ENCODE peak calls at places on chromosome 20, in seven cellular contexts. One of them, this sample, is unnamed.

GRCh38 chr20:54193817-54194216 is 14.1 kb upstream of the PFDN4 start:
- DNase-seq in heart right ventricle: no peak
- DNase-seq in left ventricle myocardium inferior: no peak
- DNase-seq in IMR-90: no peak
- DNase-seq in foreskin keratinocyte: no peak
- DNase-seq in neural progenitor cell: no peak
- DNase-seq in fibroblast of lung: no peak
- DNase-seq in this sample: no peak

GRCh38 chr20:10731190-10731955 is 57.6 kb upstream of the JAG1 start:
- DNase-seq in foreskin keratinocyte: peak; percentile 85
- DNase-seq in IMR-90: peak; percentile 49
- DNase-seq in heart right ventricle: no peak
- DNase-seq in fibroblast of lung: peak; percentile 86
- DNase-seq in neural progenitor cell: no peak
- DNase-seq in left ventricle myocardium inferior: no peak
- DNase-seq in this sample: no peak

GRCh38 chr20:44221368-44221767 is 10.8 kb upstream of the OSER1 start:
- DNase-seq in heart right ventricle: no peak
- DNase-seq in fibroblast of lung: no peak
- DNase-seq in IMR-90: no peak
- DNase-seq in foreskin keratinocyte: no peak
- DNase-seq in left ventricle myocardium inferior: no peak
- DNase-seq in neural progenitor cell: no peak
- DNase-seq in this sample: no peak

GRCh38 chr20:50369225-50370035 is 140.8 kb upstream of the PTPN1 start:
- DNase-seq in left ventricle myocardium inferior: no peak
- DNase-seq in heart right ventricle: no peak
- DNase-seq in fibroblast of lung: no peak
- DNase-seq in neural progenitor cell: no peak
- DNase-seq in foreskin keratinocyte: no peak
- DNase-seq in IMR-90: no peak
- DNase-seq in this sample: peak; percentile 92

GRCh38 chr20:32585011-32585518 is at the start of gene NOL4L:
- DNase-seq in IMR-90: no peak
- DNase-seq in neural progenitor cell: peak; percentile 82
- DNase-seq in left ventricle myocardium inferior: peak; percentile 27
- DNase-seq in heart right ventricle: peak; percentile 34
- DNase-seq in fibroblast of lung: peak; percentile 32
- DNase-seq in foreskin keratinocyte: no peak
- DNase-seq in this sample: no peak

GRCh38 chr20:17794400-17794799 is 94.6 kb downstream of the BANF2 start:
- DNase-seq in neural progenitor cell: no peak
- DNase-seq in heart right ventricle: no peak
- DNase-seq in foreskin keratinocyte: no peak
- DNase-seq in fibroblast of lung: no peak
- DNase-seq in IMR-90: no peak
- DNase-seq in left ventricle myocardium inferior: no peak
- DNase-seq in this sample: no peak

GRCh38 chr20:41125530-41126457 is 11.5 kb upstream of the PLCG1 start:
- DNase-seq in heart right ventricle: no peak
- DNase-seq in fibroblast of lung: no peak
- DNase-seq in left ventricle myocardium inferior: no peak
- DNase-seq in IMR-90: no peak
- DNase-seq in neural progenitor cell: no peak
- DNase-seq in foreskin keratinocyte: no peak
- DNase-seq in this sample: no peak

GRCh38 chr20:19231359-19232035 is 19.1 kb downstream of the SLC24A3 start:
- DNase-seq in neural progenitor cell: no peak
- DNase-seq in fibroblast of lung: no peak
- DNase-seq in foreskin keratinocyte: no peak
- DNase-seq in heart right ventricle: no peak
- DNase-seq in left ventricle myocardium inferior: no peak
- DNase-seq in IMR-90: no peak
- DNase-seq in this sample: no peak

GRCh38 chr20:11901127-11901526 is 16.6 kb upstream of the BTBD3 start:
- DNase-seq in foreskin keratinocyte: peak; percentile 83
- DNase-seq in neural progenitor cell: peak; percentile 15
- DNase-seq in fibroblast of lung: peak; percentile 97
- DNase-seq in heart right ventricle: no peak
- DNase-seq in IMR-90: peak; percentile 90
- DNase-seq in left ventricle myocardium inferior: no peak
- DNase-seq in this sample: no peak

DNA sequence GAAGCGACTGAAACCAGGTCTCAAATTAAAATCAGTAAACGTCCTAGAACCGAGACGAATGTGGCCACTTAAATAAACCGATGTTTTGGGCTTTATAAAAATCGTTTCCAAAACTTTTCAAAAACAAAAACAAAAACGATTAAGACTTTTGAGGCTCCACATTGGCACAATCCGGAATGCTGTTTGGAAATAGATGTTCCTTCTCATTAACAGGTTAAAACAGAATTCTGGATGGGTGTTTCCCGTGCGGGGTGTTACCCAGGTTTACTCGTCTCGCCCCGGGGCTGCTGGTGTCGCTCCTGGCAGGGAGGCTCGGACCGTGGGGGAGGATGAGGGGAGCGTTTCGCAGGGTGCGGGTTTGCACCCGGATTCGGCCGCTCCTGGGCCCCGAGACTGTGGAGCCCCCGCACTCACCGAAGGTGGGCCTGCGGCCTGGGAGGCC is 1.2 kb downstream of the GATA5 start:
- DNase-seq in heart right ventricle: no peak
- DNase-seq in neural progenitor cell: no peak
- DNase-seq in foreskin keratinocyte: no peak
- DNase-seq in fibroblast of lung: no peak
- DNase-seq in left ventricle myocardium inferior: no peak
- DNase-seq in IMR-90: no peak
- DNase-seq in this sample: no peak
- H3K27me3 ChIP-seq in heart right ventricle: peaks cover 85% of the 10 kb centered on the region
- H3K27me3 ChIP-seq in neural progenitor cell: peaks cover 79% of the 10 kb centered on the region
- H3K27me3 ChIP-seq in foreskin keratinocyte: peaks cover 94% of the 10 kb centered on the region
- H3K27me3 ChIP-seq in fibroblast of lung: peaks cover 18% of the 10 kb centered on the region
- H3K27me3 ChIP-seq in left ventricle myocardium inferior: peaks cover 93% of the 10 kb centered on the region
- H3K27me3 ChIP-seq in IMR-90: peaks cover 89% of the 10 kb centered on the region
- H3K27me3 ChIP-seq in this sample: peaks cover 72% of the 10 kb centered on the region

DNA sequence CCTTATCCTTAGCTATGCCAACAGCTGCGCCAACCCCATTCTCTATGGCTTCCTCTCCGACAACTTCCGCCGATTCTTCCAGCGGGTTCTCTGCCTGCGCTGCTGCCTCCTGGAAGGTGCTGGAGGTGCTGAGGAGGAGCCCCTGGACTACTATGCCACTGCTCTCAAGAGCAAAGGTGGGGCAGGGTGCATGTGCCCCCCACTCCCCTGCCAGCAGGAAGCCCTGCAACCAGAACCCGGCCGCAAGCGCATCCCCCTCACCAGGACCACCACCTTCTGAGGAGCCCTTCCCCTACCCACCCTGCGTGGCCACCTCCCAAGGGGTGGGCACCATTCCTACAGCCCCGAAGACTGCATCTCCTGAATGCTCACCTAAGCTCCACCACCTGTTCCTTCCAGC is 1.3 kb downstream of the SSTR4 start:
- DNase-seq in foreskin keratinocyte: no peak
- DNase-seq in fibroblast of lung: no peak
- DNase-seq in left ventricle myocardium inferior: no peak
- DNase-seq in heart right ventricle: no peak
- DNase-seq in neural progenitor cell: no peak
- DNase-seq in IMR-90: no peak
- DNase-seq in this sample: no peak
- H3K27me3 ChIP-seq in foreskin keratinocyte: peaks cover 41% of the 10 kb centered on the region
- H3K27me3 ChIP-seq in fibroblast of lung: peaks cover 15% of the 10 kb centered on the region
- H3K27me3 ChIP-seq in left ventricle myocardium inferior: peaks cover 80% of the 10 kb centered on the region
- H3K27me3 ChIP-seq in heart right ventricle: peaks cover 60% of the 10 kb centered on the region
- H3K27me3 ChIP-seq in neural progenitor cell: peaks cover 95% of the 10 kb centered on the region
- H3K27me3 ChIP-seq in IMR-90: peaks cover 26% of the 10 kb centered on the region
- H3K27me3 ChIP-seq in this sample: peaks cover 22% of the 10 kb centered on the region

GRCh38 chr20:58025233-58025632 is 203.2 kb downstream of the ANKRD60 start:
- DNase-seq in heart right ventricle: peak; percentile 49
- DNase-seq in neural progenitor cell: no peak
- DNase-seq in fibroblast of lung: no peak
- DNase-seq in IMR-90: no peak
- DNase-seq in foreskin keratinocyte: no peak
- DNase-seq in left ventricle myocardium inferior: peak; percentile 44
- DNase-seq in this sample: no peak
- H3K27me3 ChIP-seq in heart right ventricle: peaks cover 8% of the 10 kb centered on the region
- H3K27me3 ChIP-seq in neural progenitor cell: no peaks in the 10 kb centered on the region
- H3K27me3 ChIP-seq in fibroblast of lung: no peaks in the 10 kb centered on the region
- H3K27me3 ChIP-seq in IMR-90: no peaks in the 10 kb centered on the region
- H3K27me3 ChIP-seq in foreskin keratinocyte: peaks cover 37% of the 10 kb centered on the region
- H3K27me3 ChIP-seq in left ventricle myocardium inferior: peaks cover 45% of the 10 kb centered on the region
- H3K27me3 ChIP-seq in this sample: no peaks in the 10 kb centered on the region

DNA sequence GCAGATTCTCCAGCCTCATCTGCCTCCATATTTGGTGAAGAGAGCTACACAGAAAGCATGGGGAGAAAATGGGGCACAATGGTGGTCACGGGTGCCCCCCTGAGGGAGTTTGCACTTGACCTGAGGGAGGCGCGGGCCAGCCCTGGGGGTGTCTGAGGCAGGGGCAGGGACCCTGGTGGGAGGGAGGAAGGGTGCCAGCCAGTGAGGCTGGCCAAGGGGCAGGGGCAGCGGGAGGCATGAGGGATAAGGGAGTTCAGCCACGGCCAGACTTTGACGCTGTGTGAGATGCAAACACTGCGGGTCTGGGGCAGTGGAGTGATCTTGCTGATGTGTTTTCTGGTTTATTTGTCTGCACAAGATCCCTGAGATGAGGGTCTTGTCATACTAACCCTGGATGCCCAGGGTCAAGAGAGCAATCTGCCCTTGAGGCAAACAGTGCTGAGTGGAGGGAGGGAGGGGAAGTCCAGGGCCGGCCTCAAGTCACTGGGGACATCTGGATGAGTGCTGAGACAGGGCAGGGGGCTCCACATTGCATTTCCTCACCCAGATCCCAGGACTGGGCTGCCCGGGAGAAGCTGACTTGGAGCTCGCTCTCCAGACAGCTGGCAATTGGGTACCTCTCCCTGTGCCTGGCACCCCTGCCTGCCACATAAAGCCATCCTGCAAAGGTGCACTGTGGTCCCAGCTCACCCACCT is 8.8 kb upstream of the PCMTD2 start:
- DNase-seq in foreskin keratinocyte: no peak
- DNase-seq in fibroblast of lung: no peak
- DNase-seq in neural progenitor cell: no peak
- DNase-seq in heart right ventricle: no peak
- DNase-seq in IMR-90: no peak
- DNase-seq in left ventricle myocardium inferior: no peak
- DNase-seq in this sample: peak; percentile 52
- H3K27me3 ChIP-seq in foreskin keratinocyte: peaks cover 37% of the 10 kb centered on the region
- H3K27me3 ChIP-seq in fibroblast of lung: peaks cover 18% of the 10 kb centered on the region
- H3K27me3 ChIP-seq in neural progenitor cell: peaks cover 19% of the 10 kb centered on the region
- H3K27me3 ChIP-seq in heart right ventricle: peaks cover 9% of the 10 kb centered on the region
- H3K27me3 ChIP-seq in IMR-90: peaks cover 63% of the 10 kb centered on the region
- H3K27me3 ChIP-seq in left ventricle myocardium inferior: peaks cover 19% of the 10 kb centered on the region
- H3K27me3 ChIP-seq in this sample: peaks cover 16% of the 10 kb centered on the region

DNA sequence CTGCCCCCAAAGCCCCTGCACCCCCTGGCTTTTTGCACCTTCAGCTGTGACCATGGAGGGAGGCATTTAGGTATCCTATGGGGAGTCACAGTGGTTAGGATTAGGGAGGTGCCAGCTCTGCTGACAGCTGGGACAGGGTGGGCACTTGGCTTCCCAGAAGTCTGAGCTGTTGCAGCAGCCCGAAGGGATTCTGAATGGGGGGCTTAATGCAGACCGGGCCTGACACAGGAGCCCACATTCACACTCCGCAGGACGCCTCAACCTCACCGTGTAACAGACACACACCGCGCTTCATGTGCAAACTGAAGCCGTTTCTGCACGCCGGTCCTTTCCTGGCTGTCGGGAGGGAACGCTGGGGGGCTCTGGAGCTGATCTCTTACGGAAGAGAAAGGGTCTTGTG is 1.9 kb downstream of the EBF4 start:
- DNase-seq in left ventricle myocardium inferior: no peak
- DNase-seq in heart right ventricle: no peak
- DNase-seq in fibroblast of lung: no peak
- DNase-seq in neural progenitor cell: peak; percentile 43
- DNase-seq in IMR-90: no peak
- DNase-seq in foreskin keratinocyte: no peak
- DNase-seq in this sample: no peak
- H3K27me3 ChIP-seq in left ventricle myocardium inferior: peaks cover 38% of the 10 kb centered on the region
- H3K27me3 ChIP-seq in heart right ventricle: peaks cover 20% of the 10 kb centered on the region
- H3K27me3 ChIP-seq in fibroblast of lung: peaks cover 48% of the 10 kb centered on the region
- H3K27me3 ChIP-seq in neural progenitor cell: peaks cover 97% of the 10 kb centered on the region
- H3K27me3 ChIP-seq in IMR-90: peaks cover 64% of the 10 kb centered on the region
- H3K27me3 ChIP-seq in foreskin keratinocyte: peaks cover 87% of the 10 kb centered on the region
- H3K27me3 ChIP-seq in this sample: peaks cover 30% of the 10 kb centered on the region

GRCh38 chr20:21713901-21714296 is 8.4 kb downstream of the PAX1 start:
- DNase-seq in fibroblast of lung: no peak
- DNase-seq in left ventricle myocardium inferior: no peak
- DNase-seq in IMR-90: no peak
- DNase-seq in foreskin keratinocyte: no peak
- DNase-seq in heart right ventricle: no peak
- DNase-seq in neural progenitor cell: no peak
- DNase-seq in this sample: no peak
- H3K27me3 ChIP-seq in fibroblast of lung: peaks cover 14% of the 10 kb centered on the region
- H3K27me3 ChIP-seq in left ventricle myocardium inferior: peaks cover 99% of the 10 kb centered on the region
- H3K27me3 ChIP-seq in IMR-90: peaks cover 31% of the 10 kb centered on the region
- H3K27me3 ChIP-seq in foreskin keratinocyte: peaks cover 82% of the 10 kb centered on the region
- H3K27me3 ChIP-seq in heart right ventricle: peaks cover 97% of the 10 kb centered on the region
- H3K27me3 ChIP-seq in neural progenitor cell: peaks cover 100% of the 10 kb centered on the region
- H3K27me3 ChIP-seq in this sample: peaks cover 91% of the 10 kb centered on the region

DNA sequence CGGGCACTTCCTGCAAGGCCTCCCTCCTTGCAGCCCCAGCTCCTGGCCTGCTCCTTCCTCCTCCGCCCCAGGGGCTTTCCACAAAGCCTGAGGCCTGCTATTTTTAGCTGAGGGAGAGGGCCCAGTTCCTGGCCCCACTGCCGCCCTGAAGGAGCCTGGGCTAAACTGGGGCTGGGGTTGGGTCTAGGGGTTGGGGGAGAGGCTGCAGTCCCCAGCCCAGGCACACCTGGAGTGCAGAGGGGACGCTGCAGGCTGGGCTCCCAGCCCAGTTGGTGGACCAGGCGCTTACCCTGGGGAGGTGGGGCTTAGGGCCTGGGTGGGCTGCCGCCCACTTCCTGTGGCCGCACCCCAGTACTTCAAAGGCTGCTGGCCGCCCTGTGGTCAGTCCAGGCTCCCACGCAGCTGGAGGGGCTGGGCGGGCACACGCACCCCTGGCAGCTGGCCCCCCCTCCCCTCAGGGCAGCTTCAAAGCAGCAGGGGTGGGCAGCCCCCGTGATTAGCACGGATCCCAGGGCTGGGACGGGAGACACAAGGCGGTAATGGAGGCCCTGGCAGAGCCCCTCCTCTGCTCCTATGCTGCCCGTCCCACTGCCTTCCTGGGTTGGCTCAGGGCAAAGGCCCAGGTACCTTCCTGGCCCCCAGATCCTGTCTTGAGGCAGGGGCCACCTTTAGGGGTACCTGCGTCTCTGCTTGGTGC is 7.1 kb upstream of the ABHD16B start:
- DNase-seq in neural progenitor cell: no peak
- DNase-seq in foreskin keratinocyte: no peak
- DNase-seq in fibroblast of lung: peak; percentile 37
- DNase-seq in left ventricle myocardium inferior: no peak
- DNase-seq in heart right ventricle: peak; percentile 57
- DNase-seq in IMR-90: no peak
- DNase-seq in this sample: no peak
- H3K27me3 ChIP-seq in neural progenitor cell: no peaks in the 10 kb centered on the region
- H3K27me3 ChIP-seq in foreskin keratinocyte: peaks cover 51% of the 10 kb centered on the region
- H3K27me3 ChIP-seq in fibroblast of lung: no peaks in the 10 kb centered on the region
- H3K27me3 ChIP-seq in left ventricle myocardium inferior: no peaks in the 10 kb centered on the region
- H3K27me3 ChIP-seq in heart right ventricle: no peaks in the 10 kb centered on the region
- H3K27me3 ChIP-seq in IMR-90: no peaks in the 10 kb centered on the region
- H3K27me3 ChIP-seq in this sample: no peaks in the 10 kb centered on the region